ENCODE peak calls at places on chromosomes 5 and 9, in six cellular contexts. P, N, Y, V, R and J are unnamed samples. For H3K27me3 and H3K4me1, the result is how much of the 10 kb centered on the place peaks cover.

GRCh38 chr9:69444791-69445190 is 119.8 kb downstream of the ENTREP1 start:
- DNase-seq in P (no peak), N (no peak), Y (no peak), V (no peak), R (no peak), J (no peak)

GRCh38 chr5:144187699-144188294 is 17.1 kb downstream of the KCTD16 start:
- DNase-seq in P (peak), N (peak), Y (no peak), V (peak), R (no peak), J (no peak)

GRCh38 chr9:81529556-81530193 is 159.7 kb downstream of the TLE1 start:
- DNase-seq in P (peak), N (peak), Y (no peak), V (peak), R (no peak), J (no peak)

GRCh38 chr9:114281421-114282103 is 41.3 kb upstream of the ORM1 start:
- DNase-seq in P (peak), N (peak), Y (no peak), V (peak), R (peak), J (no peak)

GRCh38 chr9:110213413-110214044 is 5.6 kb upstream of the C9orf152 start:
- DNase-seq in P (no peak), N (no peak), Y (no peak), V (no peak), R (no peak), J (no peak)

GRCh38 chr5:75677607-75678006 is 39.6 kb downstream of the POC5 start:
- DNase-seq in P (no peak), N (no peak), Y (no peak), V (no peak), R (no peak), J (no peak)

GRCh38 chr5:125409496-125410351 is 663.3 kb upstream of the ZNF608 start:
- DNase-seq in P (no peak), N (no peak), Y (no peak), V (peak), R (no peak), J (no peak)

GRCh38 chr9:81685763-81686613 is 3.4 kb downstream of the TLE1 start:
- DNase-seq in P (no peak), N (no peak), Y (no peak), V (peak), R (no peak), J (no peak)

GRCh38 chr5:154274828-154275185 is 84.3 kb downstream of the GALNT10 start:
- DNase-seq in P (no peak), N (no peak), Y (no peak), V (no peak), R (no peak), J (no peak)

GRCh38 chr9:1869843-1870242 is 145.3 kb upstream of the SMARCA2 start:
- DNase-seq in P (no peak), N (peak), Y (peak), V (no peak), R (peak), J (no peak)

GRCh38 chr9:121906074-121906520 is 187.0 kb downstream of the TTLL11 start:
- DNase-seq in P (no peak), N (no peak), Y (no peak), V (no peak), R (no peak), J (no peak)

GRCh38 chr9:108537756-108538155 is 318.0 kb downstream of the ACTL7B start:
- DNase-seq in P (no peak), N (no peak), Y (no peak), V (peak), R (no peak), J (no peak)

DNA sequence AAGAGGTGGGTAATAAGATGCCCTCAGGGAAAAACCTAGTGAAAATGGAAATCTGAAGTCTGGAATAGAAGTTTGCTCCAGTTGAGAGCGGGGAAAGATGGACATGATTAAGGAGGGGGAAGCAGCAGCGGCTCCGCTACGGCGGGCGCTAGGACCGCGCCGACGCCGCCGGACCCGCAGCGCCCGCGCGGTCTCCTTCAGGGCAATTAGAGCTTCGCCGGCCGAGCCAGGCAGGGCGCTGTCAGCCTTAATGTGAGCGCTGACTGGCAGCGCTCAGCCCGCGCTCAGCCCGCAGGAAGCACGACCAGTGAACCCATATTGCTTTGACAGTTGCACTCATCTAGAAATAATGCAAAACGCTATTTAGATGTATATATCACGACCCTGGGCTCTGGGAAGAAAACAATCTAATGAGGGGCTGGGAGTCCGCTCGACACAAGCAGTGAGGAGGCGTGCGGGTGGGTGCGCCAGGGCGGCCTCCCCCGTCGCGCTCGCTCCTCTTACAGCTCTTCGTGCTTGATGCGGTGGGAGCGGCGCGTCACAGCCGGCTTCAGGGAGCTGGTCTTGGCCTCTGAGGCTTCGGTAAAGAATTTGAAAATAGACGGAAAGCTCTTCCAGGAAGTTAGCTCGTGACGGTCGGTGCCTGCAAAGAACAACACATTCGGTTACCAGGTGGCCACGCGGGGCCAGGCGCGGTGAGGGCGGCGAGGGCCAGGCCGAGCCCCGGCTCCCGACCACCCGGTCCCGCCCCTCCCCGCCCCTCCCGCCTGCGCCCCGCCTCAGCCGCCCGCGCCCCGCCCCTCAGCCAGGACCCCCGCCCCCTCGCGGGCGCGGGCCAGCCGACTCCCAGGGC is 37.7 kb downstream of the NR2F1 start:
- DNase-seq in P (peak), N (peak), Y (peak), V (peak), R (peak), J (peak)
- H3K4me3 ChIP-seq in P (peak), N (peak), Y (peak), V (peak), R (peak), J (peak)

GRCh38 chr9:78666818-78667429 is 370.0 kb downstream of the PSAT1 start:
- DNase-seq in P (no peak), N (no peak), Y (no peak), V (no peak), R (no peak), J (no peak)
- H3K27me3 ChIP-seq in P (under half), N (under half), Y (under half), V (under half), R (under half), J (under half)

GRCh38 chr5:139651863-139652787 is 4.0 kb downstream of the CXXC5 start:
- DNase-seq in P (peak), N (peak), Y (peak), V (peak), R (peak), J (peak)

GRCh38 chr5:139650689-139651501 is 2.7 kb downstream of the CXXC5 start:
- DNase-seq in P (peak), N (peak), Y (peak), V (no peak), R (peak), J (peak)

GRCh38 chr5:139652788-139653241 is 4.7 kb downstream of the CXXC5 start:
- DNase-seq in P (no peak), N (no peak), Y (no peak), V (no peak), R (no peak), J (no peak)

GRCh38 chr5:139650031-139650688 is 2.0 kb downstream of the CXXC5 start:
- DNase-seq in P (no peak), N (peak), Y (peak), V (no peak), R (peak), J (peak)

DNA sequence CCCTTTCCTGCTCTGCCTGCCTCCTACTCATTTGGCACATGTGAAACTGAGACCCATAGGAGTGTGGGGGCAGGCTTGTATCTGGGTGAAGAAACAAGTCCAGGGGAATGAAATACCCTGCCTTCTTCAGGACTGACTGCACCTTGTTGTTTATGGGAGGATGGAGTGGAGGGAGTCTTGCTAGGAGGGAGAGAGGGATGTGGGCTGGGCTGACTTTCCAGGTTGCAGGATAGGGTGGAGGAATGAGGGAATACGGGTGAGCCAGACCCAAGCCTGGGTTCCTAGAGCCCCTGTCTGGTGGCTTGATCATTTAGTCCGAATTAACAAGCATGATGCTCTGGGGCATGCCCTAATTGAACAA is 3.3 kb downstream of the CXXC5 start:
- DNase-seq in P (no peak), N (no peak), Y (no peak), V (no peak), R (no peak), J (no peak)
- H3K4me1 ChIP-seq in P (half or more), N (half or more), Y (half or more), V (under half), R (under half), J (under half)

GRCh38 chr5:141703133-141703561 is 21.1 kb upstream of the ARAP3 start:
- DNase-seq in P (no peak), N (no peak), Y (peak), V (peak), R (no peak), J (no peak)
- H3K4me3 ChIP-seq in P (no peak), N (no peak), Y (peak), V (peak), R (peak), J (peak)

DNA sequence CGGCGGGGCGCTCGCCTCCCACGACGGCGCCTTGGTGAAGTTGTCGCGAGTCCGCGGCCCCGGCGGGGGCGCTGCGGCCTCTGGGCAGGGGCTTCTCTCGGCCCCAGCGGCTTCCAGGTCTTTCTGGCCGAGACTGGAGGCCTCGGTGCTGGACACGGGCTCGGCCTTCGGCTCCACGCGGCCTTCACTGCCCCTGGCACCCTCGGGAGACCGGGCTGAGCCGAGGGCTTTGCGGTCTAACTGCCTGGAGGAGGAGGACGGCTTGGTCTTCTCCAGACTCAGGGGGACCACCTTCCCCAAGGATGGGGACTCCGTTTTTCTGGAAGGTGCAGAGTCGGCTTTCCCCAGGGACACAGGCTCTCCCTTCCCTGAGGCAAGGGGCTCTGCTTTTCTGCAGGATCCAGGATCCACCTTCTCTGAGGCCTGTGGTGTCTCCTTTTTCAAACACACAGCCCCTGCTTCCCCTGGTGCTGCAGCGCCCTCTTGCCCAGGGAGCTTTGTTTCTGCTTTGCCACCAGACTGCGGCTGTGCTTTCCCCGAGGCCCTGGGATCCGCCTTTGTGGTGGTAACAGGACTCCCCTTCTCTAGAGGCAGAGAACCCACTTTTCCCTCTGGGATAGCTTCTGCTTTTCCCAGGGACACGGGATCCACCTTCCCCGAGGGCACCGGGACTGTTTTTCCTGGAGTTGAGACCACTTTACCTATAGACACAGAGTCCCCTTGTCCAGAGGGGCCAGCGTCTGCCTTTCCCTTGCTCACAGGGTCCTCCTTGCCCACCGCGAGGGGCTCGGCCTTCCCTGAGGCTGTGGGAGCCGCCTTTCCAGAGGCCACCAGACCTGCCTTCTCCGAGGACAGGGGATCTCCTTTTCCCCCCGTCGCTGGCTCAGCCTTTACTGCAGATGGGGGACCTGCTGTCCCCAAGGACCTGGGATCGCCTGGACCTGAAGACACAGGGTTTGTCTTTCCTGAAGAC is 12.3 kb downstream of the GPRIN1 start:
- DNase-seq in P (no peak), N (no peak), Y (peak), V (no peak), R (peak), J (no peak)
- H3K27me3 ChIP-seq in P (under half), N (under half), Y (under half), V (under half), R (under half), J (under half)